ENCODE peak calls at places on chromosomes 11 and 22, in seven cellular contexts. J is GM12864, X is AG10803, K is mesendoderm, R is lower leg skin, F is heart right ventricle, V is cardiac muscle cell. E is an unnamed sample.

GRCh38 chr11:111718436-111719325 is 47.5 kb downstream of the PPP2R1B start:
- DNase-seq in K (no peak), R (no peak), V (no peak), F (no peak), X (no peak), J (no peak), E (peak)

GRCh38 chr22:37187891-37188761 is at the start of gene C1QTNF6:
- DNase-seq in X (peak), F (peak), K (peak), R (no peak), J (no peak), V (peak), E (peak)

GRCh38 chr11:14611939-14612338 is 31.7 kb upstream of the PDE3B start:
- DNase-seq in X (no peak), K (no peak), J (no peak), R (no peak), F (no peak), V (no peak), E (no peak)

GRCh38 chr11:93903989-93904388 is 53.6 kb upstream of the VSTM5 start:
- DNase-seq in J (no peak), K (peak), V (no peak), X (no peak), F (no peak), R (no peak), E (no peak)

GRCh38 chr11:8709002-8709672 is 26.5 kb downstream of the RPL27A start:
- DNase-seq in R (peak), X (peak), F (peak), K (no peak), V (no peak), J (no peak), E (peak)

GRCh38 chr22:35317680-35318290 is 18.1 kb downstream of the TOM1 start:
- DNase-seq in F (no peak), K (no peak), R (no peak), V (no peak), X (no peak), J (no peak), E (no peak)

GRCh38 chr11:113261709-113262475 is 52.5 kb upstream of the TTC12 start:
- DNase-seq in J (no peak), V (no peak), X (peak), F (no peak), R (no peak), K (peak), E (peak)

GRCh38 chr11:3747704-3748103 is 49.6 kb downstream of the NUP98 start:
- DNase-seq in R (no peak), J (no peak), F (no peak), K (peak), V (no peak), X (peak), E (no peak)

GRCh38 chr11:35083181-35084061 is 55.5 kb upstream of the CD44 start:
- DNase-seq in J (peak), K (peak), V (no peak), F (peak), X (peak), R (peak), E (peak)

GRCh38 chr22:44218071-44218470 is 37.3 kb downstream of the PARVG start:
- DNase-seq in X (no peak), V (no peak), J (no peak), R (no peak), F (no peak), K (no peak), E (no peak)

GRCh38 chr11:1997755-1998154 is at the start of gene H19:
- DNase-seq in V (no peak), J (no peak), X (no peak), F (no peak), R (no peak), K (no peak), E (no peak)

GRCh38 chr11:45259607-45260006 is 26.5 kb downstream of the SYT13 start:
- DNase-seq in F (no peak), J (no peak), R (no peak), V (no peak), X (peak), K (peak), E (peak)

GRCh38 chr11:78935408-78936101 is 360.9 kb upstream of the NARS2 start:
- DNase-seq in R (no peak), V (no peak), K (no peak), F (no peak), X (peak), J (no peak), E (no peak)

GRCh38 chr11:43874738-43875137 is 5.9 kb upstream of the ALKBH3 start:
- DNase-seq in R (no peak), V (no peak), X (no peak), J (no peak), K (no peak), F (no peak), E (no peak)

GRCh38 chr22:40056163-40056958 is 61.6 kb downstream of the FAM83F start:
- DNase-seq in V (no peak), F (no peak), X (no peak), K (no peak), R (no peak), J (no peak), E (no peak)

GRCh38 chr11:84865257-84865656 is 761.9 kb downstream of the DLG2 start:
- DNase-seq in V (no peak), J (no peak), R (no peak), X (no peak), K (no peak), F (no peak), E (no peak)

GRCh38 chr11:19868281-19868821 is 155.7 kb downstream of the NAV2 start:
- DNase-seq in K (peak), J (no peak), V (no peak), R (peak), X (peak), F (no peak), E (peak)

GRCh38 chr11:12717851-12718291 is 43.6 kb downstream of the TEAD1 start:
- DNase-seq in R (no peak), J (peak), X (no peak), K (no peak), F (no peak), V (no peak), E (no peak)

GRCh38 chr22:19723165-19723989 is at the start of gene GP1BB:
- DNase-seq in F (peak), X (no peak), V (peak), J (no peak), K (peak), R (no peak), E (no peak)

GRCh38 chr11:121464352-121464946 is 11.7 kb upstream of the SORL1-AS1 start:
- DNase-seq in V (peak), F (peak), K (peak), X (peak), J (no peak), R (peak), E (peak)

GRCh38 chr11:69327741-69328191 is 33.8 kb downstream of the MYEOV start:
- DNase-seq in V (no peak), X (no peak), R (no peak), F (no peak), K (no peak), J (no peak), E (no peak)

GRCh38 chr11:66981976-66982578 is 7.0 kb downstream of the C11orf86 start:
- DNase-seq in K (no peak), R (peak), X (peak), F (peak), V (no peak), J (no peak), E (peak)

GRCh38 chr11:96238563-96239166 is 104.3 kb downstream of the MAML2 start:
- DNase-seq in K (no peak), V (no peak), J (no peak), X (peak), R (no peak), F (no peak), E (no peak)

GRCh38 chr11:67303989-67304411 is 670 bp downstream of the SSH3 start:
- DNase-seq in J (no peak), V (peak), F (peak), R (no peak), X (no peak), K (peak), E (no peak)

GRCh38 chr11:118105657-118106305 is 19.0 kb upstream of the SMIM35 start:
- DNase-seq in V (no peak), K (no peak), R (no peak), J (no peak), X (no peak), F (no peak), E (no peak)

GRCh38 chr11:111561801-111562325 is 21.3 kb downstream of the LAYN start:
- DNase-seq in J (no peak), F (no peak), X (peak), R (no peak), V (no peak), K (peak), E (no peak)

GRCh38 chr11:3631331-3631730 is 10.5 kb downstream of the ART5 start:
- DNase-seq in R (no peak), F (no peak), K (no peak), X (no peak), V (no peak), J (no peak), E (no peak)

GRCh38 chr22:48672387-48672786 is 1155.3 kb downstream of the BRD1 start:
- DNase-seq in J (no peak), K (no peak), V (no peak), F (no peak), X (no peak), R (no peak), E (no peak)

GRCh38 chr11:87358461-87358860 is 320.7 kb downstream of the TMEM135 start:
- DNase-seq in F (no peak), X (no peak), R (no peak), K (no peak), V (no peak), J (no peak), E (no peak)

GRCh38 chr11:2893021-2893528 is 7.5 kb upstream of the CDKN1C start:
- DNase-seq in V (no peak), F (no peak), J (no peak), X (no peak), R (no peak), K (no peak), E (no peak)

GRCh38 chr11:124897681-124898680 is at the start of gene ROBO4:
- DNase-seq in V (no peak), X (peak), F (peak), J (no peak), K (peak), R (no peak), E (peak)

GRCh38 chr11:46513934-46514342 is 79.9 kb downstream of the AMBRA1 start:
- DNase-seq in F (peak), V (peak), J (no peak), K (peak), R (peak), X (peak), E (no peak)

GRCh38 chr11:111598546-111598945 is 3.7 kb upstream of the SIK2 start:
- DNase-seq in K (no peak), J (no peak), X (peak), V (no peak), F (no peak), R (no peak), E (peak)

DNA sequence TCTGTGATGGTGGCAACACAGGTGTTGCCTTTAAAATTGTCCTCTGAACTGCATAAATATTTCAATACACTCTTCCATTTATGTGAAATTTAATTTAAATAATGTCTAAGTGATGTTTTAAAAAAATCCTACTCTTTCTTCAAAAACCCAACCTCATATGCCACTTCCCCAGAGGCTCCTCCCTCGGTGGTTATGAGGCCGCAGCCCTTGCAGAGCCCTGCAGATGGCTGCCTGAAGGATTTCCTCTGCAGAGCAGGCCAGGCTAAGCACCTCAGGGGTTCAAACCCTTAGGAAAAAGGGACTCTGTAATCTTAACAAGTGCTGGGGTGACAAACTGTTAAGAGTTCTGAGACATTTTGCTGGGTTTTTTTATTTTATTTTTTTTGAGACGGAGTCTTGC is 25.2 kb downstream of the MORC2 start:
- DNase-seq in K (no peak), X (no peak), F (no peak), R (no peak), J (no peak), V (no peak), E (no peak)
- H3K4me3 ChIP-seq in K (no peak), X (no peak), F (no peak), R (no peak), J (no peak), V (no peak), E (no peak)

GRCh38 chr22:45280995-45281394 is 3.8 kb upstream of the UPK3A start:
- DNase-seq in R (no peak), J (no peak), V (no peak), F (no peak), X (no peak), K (no peak), E (no peak)
- H3K4me3 ChIP-seq in R (no peak), J (no peak), V (no peak), F (no peak), X (no peak), K (no peak), E (no peak)

GRCh38 chr11:26677566-26677965 is 44.3 kb downstream of the SLC5A12 start:
- DNase-seq in F (no peak), K (no peak), X (no peak), V (no peak), J (no peak), R (no peak), E (no peak)

GRCh38 chr11:26676641-26677040 is 45.2 kb downstream of the SLC5A12 start:
- DNase-seq in R (no peak), X (no peak), F (no peak), J (no peak), K (no peak), V (no peak), E (no peak)

GRCh38 chr11:26675233-26675928 is 46.5 kb downstream of the SLC5A12 start:
- DNase-seq in V (no peak), R (no peak), J (no peak), F (no peak), X (no peak), K (no peak), E (no peak)
- H3K4me3 ChIP-seq in V (no peak), R (no peak), J (no peak), F (no peak), X (no peak), K (no peak), E (no peak)

DNA sequence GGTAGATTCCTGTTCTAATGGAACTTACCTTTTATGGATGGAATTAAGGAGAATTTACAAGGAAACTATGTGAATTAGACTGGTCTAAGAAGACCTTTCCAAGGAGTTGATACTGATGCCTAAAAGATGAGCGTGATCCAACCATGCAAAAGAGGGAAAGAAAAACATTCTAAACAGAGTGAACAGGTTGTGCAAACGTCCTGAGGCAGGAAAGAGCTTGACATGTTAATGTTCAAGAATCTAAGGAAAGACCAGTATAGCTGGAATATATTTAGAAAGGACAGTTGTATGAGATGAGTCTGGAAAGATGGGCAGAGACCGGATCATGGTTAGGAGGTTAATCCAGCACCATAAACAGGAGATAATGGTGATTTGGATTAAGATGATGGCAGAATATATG is 1.3 kb downstream of the DDIAS start:
- DNase-seq in V (no peak), X (no peak), F (no peak), R (no peak), K (no peak), J (no peak), E (no peak)
- H3K4me3 ChIP-seq in V (no peak), X (no peak), F (no peak), R (no peak), K (no peak), J (peak), E (no peak)

E was measured in MG63.